ENCODE peak calls at places on chromosomes 12 and 14, in eight cellular contexts. X, Z, S, G, Y, O, V and B are unnamed samples.

GRCh38 chr14:101337053-101337452 is 224.2 kb upstream of the DIO3 start:
- DNase-seq in X (no peak), Z (no peak), S (no peak), G (no peak), Y (no peak), O (no peak), V (no peak), B (no peak)

GRCh38 chr12:66129934-66130266 is 650 bp downstream of the LLPH start:
- DNase-seq in X (no peak), Z (no peak), S (no peak), G (no peak), Y (no peak), O (no peak), V (no peak), B (no peak)

GRCh38 chr14:38309522-38310262 is 53.8 kb upstream of the CLEC14A start:
- DNase-seq in X (no peak), Z (no peak), S (no peak), G (no peak), Y (no peak), O (no peak), V (peak), B (no peak)

GRCh38 chr14:20347747-20348146 is 4.3 kb downstream of the PARP2 start:
- DNase-seq in X (no peak), Z (no peak), S (no peak), G (no peak), Y (no peak), O (no peak), V (no peak), B (no peak)

GRCh38 chr14:75371297-75371696 is 56.5 kb upstream of the JDP2 start:
- DNase-seq in X (no peak), Z (no peak), S (no peak), G (no peak), Y (no peak), O (no peak), V (no peak), B (no peak)

GRCh38 chr12:6963741-6964446 is 6.6 kb downstream of the PHB2 start:
- DNase-seq in X (no peak), Z (peak), S (no peak), G (no peak), Y (peak), O (no peak), V (no peak), B (no peak)

GRCh38 chr12:93824514-93825500 is 147.6 kb downstream of the CRADD start:
- DNase-seq in X (no peak), Z (no peak), S (no peak), G (no peak), Y (no peak), O (no peak), V (peak), B (no peak)

GRCh38 chr14:51323492-51323891 is 83.4 kb downstream of the TMX1 start:
- DNase-seq in X (no peak), Z (no peak), S (no peak), G (no peak), Y (no peak), O (no peak), V (no peak), B (no peak)

GRCh38 chr12:113310489-113310888 is 24.4 kb downstream of the SLC8B1 start:
- DNase-seq in X (no peak), Z (no peak), S (no peak), G (no peak), Y (no peak), O (no peak), V (peak), B (no peak)

GRCh38 chr12:56999456-56999855 is 6.9 kb downstream of the ZBTB39 start:
- DNase-seq in X (no peak), Z (no peak), S (no peak), G (no peak), Y (no peak), O (no peak), V (no peak), B (no peak)

GRCh38 chr12:130826151-130826801 is 12.8 kb downstream of the STX2 start:
- DNase-seq in X (peak), Z (no peak), S (peak), G (no peak), Y (peak), O (peak), V (peak), B (no peak)

GRCh38 chr12:117685115-117685926 is 283.5 kb downstream of the KSR2 start:
- DNase-seq in X (no peak), Z (no peak), S (no peak), G (no peak), Y (peak), O (no peak), V (peak), B (no peak)

GRCh38 chr14:75604979-75605825 is 26.8 kb downstream of the FLVCR2 start:
- DNase-seq in X (peak), Z (no peak), S (no peak), G (no peak), Y (peak), O (no peak), V (no peak), B (no peak)

GRCh38 chr12:104105461-104105860 is 32.5 kb downstream of the NFYB start:
- DNase-seq in X (no peak), Z (no peak), S (no peak), G (no peak), Y (no peak), O (no peak), V (no peak), B (no peak)

GRCh38 chr12:104115587-104115975 is 22.4 kb downstream of the NFYB start:
- DNase-seq in X (no peak), Z (no peak), S (no peak), G (no peak), Y (no peak), O (no peak), V (no peak), B (no peak)

GRCh38 chr12:104106965-104107364 is 31.0 kb downstream of the NFYB start:
- DNase-seq in X (no peak), Z (no peak), S (no peak), G (no peak), Y (no peak), O (no peak), V (no peak), B (no peak)

GRCh38 chr12:104108755-104109445 is 29.1 kb downstream of the NFYB start:
- DNase-seq in X (peak), Z (peak), S (peak), G (peak), Y (peak), O (peak), V (peak), B (peak)

DNA sequence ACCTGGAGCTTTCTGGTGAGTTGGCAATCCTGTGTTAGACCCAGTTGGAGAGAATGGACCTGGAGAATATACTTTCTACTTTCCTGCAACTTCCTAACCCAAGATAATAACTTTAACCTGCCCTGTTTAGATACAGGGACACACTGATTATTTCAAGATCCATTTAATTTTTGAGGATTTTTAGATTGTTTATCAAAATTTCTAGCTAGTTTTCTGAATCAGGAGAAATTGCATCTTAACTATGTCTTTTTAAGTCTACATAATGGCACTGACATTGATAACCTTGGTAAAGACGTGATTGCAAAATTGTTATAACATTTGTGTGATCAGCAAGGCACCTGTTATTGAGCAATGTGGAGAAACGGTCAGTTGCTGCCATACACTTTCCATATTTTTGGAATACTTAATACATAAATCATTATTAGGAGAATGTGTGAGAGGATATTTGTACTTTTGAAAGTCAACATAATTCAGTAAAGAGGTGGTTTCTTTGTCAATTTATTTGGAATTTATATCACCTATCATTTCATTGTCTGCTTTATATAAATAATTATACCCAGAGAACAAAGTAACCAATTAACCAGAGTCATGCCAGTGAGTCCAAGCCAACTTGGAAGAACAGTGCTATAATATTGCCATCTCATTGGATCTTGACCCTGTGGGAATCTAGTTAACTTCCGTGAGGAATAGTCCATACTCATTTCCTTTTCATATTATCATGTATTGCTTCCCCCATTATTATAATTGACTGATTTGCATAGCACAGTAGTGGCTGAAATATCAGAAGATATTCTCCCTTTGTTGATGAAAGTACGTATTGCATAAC is 28.4 kb downstream of the NFYB start:
- DNase-seq in X (no peak), Z (no peak), S (no peak), G (no peak), Y (no peak), O (no peak), V (no peak), B (no peak)
- TF ChIP-seq CTCF in X (no peak), Z (no peak), S (no peak), G (no peak), Y (no peak), O (peak), V (no peak), B (no peak)

GRCh38 chr14:22202313-22202712 is 386.7 kb downstream of the DAD1 start:
- DNase-seq in X (no peak), Z (no peak), S (no peak), G (no peak), Y (no peak), O (no peak), V (no peak), B (no peak)

GRCh38 chr14:22200977-22201605 is 387.9 kb downstream of the DAD1 start:
- DNase-seq in X (peak), Z (no peak), S (no peak), G (no peak), Y (peak), O (no peak), V (peak), B (no peak)
- TF ChIP-seq CTCF in X (peak), Z (peak), S (peak), G (no peak), Y (peak), O (no peak), V (peak), B (no peak)

DNA sequence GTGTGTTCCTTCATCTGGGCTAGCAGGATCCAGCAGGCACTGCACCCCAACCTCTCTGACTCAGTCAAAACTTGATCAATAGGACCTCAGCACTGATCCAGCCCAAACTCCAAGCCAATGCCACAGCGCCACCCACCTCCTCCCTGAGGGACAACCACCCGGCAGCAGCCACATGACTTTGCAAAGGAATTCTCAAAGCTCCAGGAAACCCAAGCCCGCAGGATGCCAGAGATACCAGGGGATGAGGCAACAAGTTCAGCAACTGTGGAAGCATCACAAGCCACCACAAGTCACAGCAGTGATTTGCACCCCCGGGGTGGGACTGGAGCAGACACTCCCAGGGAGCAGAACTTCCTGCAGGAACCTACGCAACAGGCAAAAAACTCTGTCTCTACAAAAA is 37.3 kb downstream of the ACTN1 start:
- DNase-seq in X (peak), Z (no peak), S (no peak), G (peak), Y (peak), O (no peak), V (peak), B (no peak)
- TF ChIP-seq CTCF in X (peak), Z (no peak), S (no peak), G (peak), Y (peak), O (no peak), V (peak), B (no peak)

GRCh38 chr12:5073838-5074237 is 30.2 kb downstream of the KCNA5 start:
- DNase-seq in X (peak), Z (no peak), S (no peak), G (no peak), Y (no peak), O (no peak), V (peak), B (no peak)
- TF ChIP-seq CTCF in X (peak), Z (no peak), S (no peak), G (no peak), Y (peak), O (no peak), V (peak), B (no peak)

DNA sequence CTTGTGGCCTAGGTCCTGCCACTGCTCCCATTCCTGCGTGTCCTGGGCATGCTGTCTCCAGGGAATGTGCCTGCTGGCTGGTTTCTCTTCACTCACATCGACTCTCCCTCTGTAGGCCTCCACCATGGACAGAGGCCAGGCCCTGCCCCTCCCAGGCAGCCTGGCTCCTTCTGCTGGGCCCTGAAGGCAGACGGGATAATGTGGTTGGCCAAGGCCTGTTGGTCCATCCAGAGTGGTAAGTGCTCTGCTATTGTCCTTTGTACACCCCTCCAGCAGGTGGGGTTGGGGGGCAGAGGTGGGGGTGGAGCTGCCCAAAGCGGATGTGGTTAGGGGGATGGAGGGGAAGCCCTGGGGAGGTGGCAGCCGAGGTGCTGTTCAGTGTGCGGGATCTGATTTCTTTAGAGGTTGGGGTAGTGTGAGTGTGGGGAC is 9.5 kb upstream of the NR4A1 start:
- DNase-seq in X (peak), Z (no peak), S (no peak), G (no peak), Y (peak), O (peak), V (peak), B (no peak)
- TF ChIP-seq CTCF in X (no peak), Z (no peak), S (no peak), G (no peak), Y (no peak), O (no peak), V (no peak), B (no peak)

GRCh38 chr14:76774471-76775158 is 13.3 kb downstream of the VASH1 start:
- DNase-seq in X (no peak), Z (no peak), S (no peak), G (no peak), Y (no peak), O (no peak), V (no peak), B (no peak)

GRCh38 chr14:76771432-76771980 is 10.2 kb downstream of the VASH1 start:
- DNase-seq in X (no peak), Z (no peak), S (no peak), G (no peak), Y (no peak), O (no peak), V (no peak), B (no peak)

GRCh38 chr14:76772300-76773187 is 11.3 kb downstream of the VASH1 start:
- DNase-seq in X (peak), Z (no peak), S (peak), G (peak), Y (peak), O (no peak), V (peak), B (no peak)

GRCh38 chr14:76773956-76774355 is 12.7 kb downstream of the VASH1 start:
- DNase-seq in X (no peak), Z (no peak), S (no peak), G (no peak), Y (no peak), O (no peak), V (no peak), B (no peak)

GRCh38 chr14:76773188-76773885 is 12.1 kb downstream of the VASH1 start:
- DNase-seq in X (peak), Z (no peak), S (peak), G (peak), Y (peak), O (no peak), V (no peak), B (no peak)
- TF ChIP-seq CTCF in X (peak), Z (no peak), S (no peak), G (no peak), Y (no peak), O (no peak), V (no peak), B (no peak)

GRCh38 chr12:3091030-3091304 is 13.8 kb downstream of the TSPAN9 start:
- DNase-seq in X (no peak), Z (no peak), S (no peak), G (no peak), Y (no peak), O (no peak), V (no peak), B (no peak)
- TF ChIP-seq CTCF in X (no peak), Z (no peak), S (no peak), G (no peak), Y (no peak), O (no peak), V (no peak), B (no peak)